ENCODE peak calls at places on chromosomes 12 and 14, in eight cellular contexts. W is psoas muscle, X is Karpas-422, I is pancreas, S is OCI-LY7, N is neuronal stem cell, P is heart right ventricle, H is WERI-Rb-1. A is an unnamed sample.
A peak's percentile ranks its signal among the peaks of the same experiment; 100 is the strongest.

GRCh38 chr12:102474438-102475064 is 5.8 kb downstream of the IGF1 start:
- DNase-seq in H (no peak), X (no peak), W (no peak), N (no peak), S (no peak), P (no peak), I (no peak), A (no peak)

GRCh38 chr14:64475585-64476273 is 10.4 kb downstream of the AKAP5 start:
- DNase-seq in I (no peak), X (no peak), P (no peak), N (no peak), S (no peak), H (no peak), W (no peak), A (no peak)

GRCh38 chr12:45231515-45232145 is 15.7 kb downstream of the ANO6 start:
- DNase-seq in H (no peak), I (no peak), N (no peak), W (no peak), S (no peak), P (no peak), X (no peak), A (no peak)

GRCh38 chr14:71187633-71188356 is 280.5 kb downstream of the PCNX1 start:
- DNase-seq in X (no peak), W (no peak), N (no peak), S (no peak), P (no peak), H (no peak), I (no peak), A (no peak)

GRCh38 chr14:91417983-91418386 is 365 bp upstream of the CCDC88C start:
- DNase-seq in S (peak; percentile 78), X (peak; percentile 93), H (peak; percentile 45), W (peak; percentile 42), P (peak; percentile 27), N (peak; percentile 50), I (peak; percentile 44), A (no peak)

GRCh38 chr12:87687362-87687761 is 341.8 kb downstream of the C12orf50 start:
- DNase-seq in X (no peak), P (no peak), W (no peak), N (no peak), I (no peak), H (no peak), S (no peak), A (no peak)

GRCh38 chr12:24066865-24067264 is 117.4 kb upstream of the SOX5 start:
- DNase-seq in N (no peak), S (no peak), I (no peak), X (no peak), H (no peak), P (no peak), W (no peak), A (peak; percentile 70)

GRCh38 chr14:81323621-81324400 is 76.3 kb downstream of the STON2 start:
- DNase-seq in X (no peak), I (no peak), W (no peak), P (no peak), H (peak; percentile 83), S (no peak), N (no peak), A (no peak)

GRCh38 chr12:115771065-115771464 is 506.4 kb downstream of the MED13L start:
- DNase-seq in N (no peak), I (no peak), X (peak; percentile 44), S (no peak), P (peak; percentile 8), H (peak; percentile 25), W (no peak), A (no peak)

GRCh38 chr14:37824936-37825698 is 229.7 kb downstream of the TTC6 start:
- DNase-seq in P (no peak), I (no peak), X (no peak), N (no peak), W (no peak), H (no peak), S (no peak), A (no peak)

GRCh38 chr14:50039120-50039517 is 77.3 kb downstream of the VCPKMT start:
- DNase-seq in H (no peak), N (no peak), P (no peak), S (no peak), W (no peak), I (no peak), X (no peak), A (no peak)
- H3K27ac ChIP-seq in H (no peak overlapping the region), N (no peak overlapping the region), P (no peak overlapping the region), S (no peak overlapping the region), W (no peak overlapping the region), I (no peak overlapping the region), X (no peak overlapping the region), A (no peak overlapping the region)

GRCh38 chr12:107775093-107775721 is 703 bp downstream of the ASCL4 start:
- DNase-seq in S (no peak), I (no peak), W (peak; percentile 15), P (peak; percentile 23), H (peak; percentile 49), X (no peak), N (peak; percentile 67), A (no peak)
- H3K27ac ChIP-seq in S (no peak overlapping the region), I (no peak overlapping the region), W (no peak overlapping the region), P (no peak overlapping the region), H (no peak overlapping the region), X (no peak overlapping the region), N (no peak overlapping the region), A (no peak overlapping the region)

GRCh38 chr14:89540830-89541470 is 123.9 kb upstream of the FOXN3 start:
- DNase-seq in N (no peak), W (no peak), I (no peak), X (no peak), P (no peak), S (no peak), H (no peak), A (no peak)
- H3K27ac ChIP-seq in N (no peak overlapping the region), W (no peak overlapping the region), I (no peak overlapping the region), X (no peak overlapping the region), P (no peak overlapping the region), S (no peak overlapping the region), H (no peak overlapping the region), A (no peak overlapping the region)

DNA sequence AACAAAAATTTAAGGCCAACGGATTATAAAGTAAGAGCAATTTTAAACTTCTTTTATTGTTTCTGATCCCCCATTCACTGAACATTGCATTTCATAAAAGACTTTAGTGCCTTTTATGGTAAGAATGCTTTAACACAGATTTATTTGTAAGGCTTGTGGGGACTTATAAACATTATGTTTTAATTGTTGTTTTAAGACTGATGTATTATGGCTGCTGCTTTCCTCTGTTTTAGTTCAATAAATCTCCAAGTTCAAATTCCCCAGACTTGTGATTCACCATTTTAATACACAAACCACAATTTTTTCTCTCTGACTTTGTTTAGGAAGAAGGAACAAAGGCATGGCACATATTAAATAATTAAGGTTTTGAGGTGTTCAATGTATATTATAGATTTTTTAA is 753.4 kb downstream of the SLC6A15 start:
- DNase-seq in H (no peak), N (no peak), P (no peak), S (no peak), I (no peak), W (no peak), X (no peak), A (no peak)
- H3K27ac ChIP-seq in H (no peak overlapping the region), N (no peak overlapping the region), P (no peak overlapping the region), S (no peak overlapping the region), I (no peak overlapping the region), W (no peak overlapping the region), X (no peak overlapping the region), A (no peak overlapping the region)

A was measured in tibial artery.